ENCODE peak calls at places on chromosomes 12 and 14, in eight cellular contexts. One of them, this sample, is unnamed.
A peak's percentile ranks its signal among the peaks of the same experiment; 100 is the strongest.

GRCh38 chr12:3216097-3216496 is 138.9 kb downstream of the TSPAN9 start:
- DNase-seq in WTC11: no peak
- DNase-seq in stomach: no peak
- DNase-seq in H9: no peak
- DNase-seq in fibroblast of lung: no peak
- DNase-seq in AG09309: no peak
- DNase-seq in GM10248: no peak
- DNase-seq in endodermal cell: no peak
- DNase-seq in this sample: no peak

GRCh38 chr12:19605720-19606119 is 166.4 kb downstream of the AEBP2 start:
- DNase-seq in endodermal cell: no peak
- DNase-seq in stomach: no peak
- DNase-seq in AG09309: no peak
- DNase-seq in GM10248: no peak
- DNase-seq in WTC11: no peak
- DNase-seq in H9: no peak
- DNase-seq in fibroblast of lung: no peak
- DNase-seq in this sample: no peak

GRCh38 chr12:53674977-53675700 is 744 bp downstream of the ATP5MC2 start:
- DNase-seq in stomach: no peak
- DNase-seq in fibroblast of lung: no peak
- DNase-seq in AG09309: no peak
- DNase-seq in WTC11: no peak
- DNase-seq in endodermal cell: no peak
- DNase-seq in H9: no peak
- DNase-seq in GM10248: no peak
- DNase-seq in this sample: no peak

GRCh38 chr14:49250109-49250508 is 336.1 kb downstream of the RPS29 start:
- DNase-seq in AG09309: no peak
- DNase-seq in stomach: no peak
- DNase-seq in H9: no peak
- DNase-seq in WTC11: no peak
- DNase-seq in fibroblast of lung: peak; percentile 68
- DNase-seq in endodermal cell: no peak
- DNase-seq in GM10248: no peak
- DNase-seq in this sample: no peak

GRCh38 chr12:2679068-2679815 is 115.5 kb upstream of the FKBP4 start:
- DNase-seq in fibroblast of lung: no peak
- DNase-seq in H9: no peak
- DNase-seq in stomach: no peak
- DNase-seq in endodermal cell: peak; percentile 49
- DNase-seq in GM10248: no peak
- DNase-seq in AG09309: no peak
- DNase-seq in WTC11: no peak
- DNase-seq in this sample: no peak

GRCh38 chr14:85087201-85087600 is 442.7 kb upstream of the FLRT2 start:
- DNase-seq in AG09309: peak; percentile 13
- DNase-seq in fibroblast of lung: peak; percentile 55
- DNase-seq in WTC11: no peak
- DNase-seq in GM10248: no peak
- DNase-seq in stomach: no peak
- DNase-seq in H9: no peak
- DNase-seq in endodermal cell: no peak
- DNase-seq in this sample: no peak

GRCh38 chr14:58915646-58916045 is 272.8 kb upstream of the DAAM1 start:
- DNase-seq in fibroblast of lung: no peak
- DNase-seq in GM10248: no peak
- DNase-seq in stomach: no peak
- DNase-seq in H9: no peak
- DNase-seq in WTC11: no peak
- DNase-seq in endodermal cell: no peak
- DNase-seq in AG09309: no peak
- DNase-seq in this sample: no peak

GRCh38 chr14:21233457-21234076 is 35.7 kb downstream of the HNRNPC start:
- DNase-seq in H9: no peak
- DNase-seq in stomach: no peak
- DNase-seq in WTC11: no peak
- DNase-seq in endodermal cell: no peak
- DNase-seq in AG09309: no peak
- DNase-seq in GM10248: no peak
- DNase-seq in fibroblast of lung: no peak
- DNase-seq in this sample: no peak

GRCh38 chr14:101476931-101477553 is 84.3 kb upstream of the DIO3 start:
- DNase-seq in stomach: peak; percentile 9
- DNase-seq in fibroblast of lung: no peak
- DNase-seq in H9: peak; percentile 92
- DNase-seq in endodermal cell: peak; percentile 88
- DNase-seq in AG09309: no peak
- DNase-seq in WTC11: peak; percentile 59
- DNase-seq in GM10248: no peak
- DNase-seq in this sample: no peak

GRCh38 chr14:94386085-94387031 is 2.0 kb downstream of the SERPINA1 start:
- DNase-seq in WTC11: no peak
- DNase-seq in GM10248: no peak
- DNase-seq in H9: no peak
- DNase-seq in stomach: no peak
- DNase-seq in fibroblast of lung: no peak
- DNase-seq in endodermal cell: no peak
- DNase-seq in AG09309: no peak
- DNase-seq in this sample: no peak

GRCh38 chr12:67855103-67855502 is 134.1 kb upstream of the IFNG-AS1 start:
- DNase-seq in endodermal cell: no peak
- DNase-seq in WTC11: no peak
- DNase-seq in GM10248: no peak
- DNase-seq in AG09309: no peak
- DNase-seq in fibroblast of lung: peak; percentile 47
- DNase-seq in H9: no peak
- DNase-seq in stomach: no peak
- DNase-seq in this sample: no peak
- TF ChIP-seq CTCF in endodermal cell: no peak
- TF ChIP-seq CTCF in WTC11: no peak
- TF ChIP-seq CTCF in GM10248: no peak
- TF ChIP-seq CTCF in AG09309: no peak
- TF ChIP-seq CTCF in fibroblast of lung: no peak
- TF ChIP-seq CTCF in H9: no peak
- TF ChIP-seq CTCF in stomach: no peak
- TF ChIP-seq CTCF in this sample: no peak

GRCh38 chr12:22670762-22671161 is 45.8 kb downstream of the ETNK1 start:
- DNase-seq in WTC11: no peak
- DNase-seq in endodermal cell: no peak
- DNase-seq in AG09309: no peak
- DNase-seq in GM10248: no peak
- DNase-seq in fibroblast of lung: no peak
- DNase-seq in H9: no peak
- DNase-seq in stomach: no peak
- DNase-seq in this sample: no peak
- TF ChIP-seq CTCF in WTC11: no peak
- TF ChIP-seq CTCF in endodermal cell: peak; percentile 68
- TF ChIP-seq CTCF in AG09309: peak; percentile 24
- TF ChIP-seq CTCF in GM10248: peak; percentile 14
- TF ChIP-seq CTCF in fibroblast of lung: peak; percentile 30
- TF ChIP-seq CTCF in H9: peak; percentile 51
- TF ChIP-seq CTCF in stomach: no peak
- TF ChIP-seq CTCF in this sample: no peak

GRCh38 chr12:39331539-39332261 is 111.2 kb downstream of the KIF21A start:
- DNase-seq in WTC11: no peak
- DNase-seq in H9: no peak
- DNase-seq in AG09309: no peak
- DNase-seq in stomach: no peak
- DNase-seq in GM10248: no peak
- DNase-seq in endodermal cell: no peak
- DNase-seq in fibroblast of lung: no peak
- DNase-seq in this sample: no peak
- TF ChIP-seq CTCF in WTC11: no peak
- TF ChIP-seq CTCF in H9: no peak
- TF ChIP-seq CTCF in AG09309: no peak
- TF ChIP-seq CTCF in stomach: no peak
- TF ChIP-seq CTCF in GM10248: no peak
- TF ChIP-seq CTCF in endodermal cell: no peak
- TF ChIP-seq CTCF in fibroblast of lung: no peak
- TF ChIP-seq CTCF in this sample: no peak

DNA sequence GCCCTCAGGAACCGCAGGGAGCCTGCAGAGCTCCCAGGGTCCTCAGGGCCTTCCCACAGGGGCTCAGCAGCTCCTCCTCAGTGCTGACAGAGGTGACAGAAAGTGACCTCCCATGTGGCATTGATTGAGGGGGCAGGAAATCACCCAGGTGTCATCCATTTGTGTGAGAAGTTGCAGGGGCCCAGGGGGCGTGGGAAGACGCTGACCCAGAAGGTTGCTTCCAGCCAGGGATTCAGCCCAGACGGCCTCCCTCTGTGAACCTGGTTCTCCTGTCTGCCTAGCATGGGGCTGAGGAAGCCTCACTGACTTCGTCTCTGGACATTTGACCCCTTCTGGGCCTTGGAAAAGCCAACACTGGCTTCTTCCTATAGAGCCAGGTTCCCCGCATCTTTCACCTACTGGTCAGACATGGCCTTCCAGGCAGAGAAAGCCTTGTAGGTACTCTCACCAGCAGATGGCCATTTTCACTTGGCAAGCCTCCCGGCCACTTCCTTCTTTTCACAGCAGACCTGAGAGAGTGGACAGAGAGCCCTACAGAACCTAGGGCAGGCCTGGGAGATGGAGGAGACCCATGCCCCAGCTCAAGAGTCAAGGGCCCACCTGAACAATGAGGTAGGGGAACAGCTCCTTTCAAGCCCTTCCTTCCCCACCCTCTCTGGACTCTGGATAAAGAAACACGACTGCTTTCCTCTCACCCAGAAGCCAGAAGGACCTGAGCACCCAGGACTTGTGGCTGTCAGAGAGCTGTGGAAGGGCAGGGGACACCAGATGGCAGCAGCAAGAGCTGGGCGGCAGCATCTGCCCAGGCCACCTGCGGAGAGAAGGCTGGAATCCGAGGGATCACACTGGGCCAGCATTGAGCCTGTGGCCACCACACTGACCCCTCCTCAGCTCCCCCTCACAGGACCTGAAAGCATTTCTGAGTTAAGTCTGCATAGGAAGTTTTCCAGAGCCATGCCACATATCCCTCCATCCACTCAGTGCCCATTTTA is 377.8 kb downstream of the DPF3 start:
- DNase-seq in H9: no peak
- DNase-seq in WTC11: no peak
- DNase-seq in AG09309: no peak
- DNase-seq in endodermal cell: peak; percentile 61
- DNase-seq in GM10248: no peak
- DNase-seq in stomach: no peak
- DNase-seq in fibroblast of lung: peak; percentile 53
- DNase-seq in this sample: no peak
- TF ChIP-seq CTCF in H9: no peak
- TF ChIP-seq CTCF in WTC11: no peak
- TF ChIP-seq CTCF in AG09309: peak; percentile 28
- TF ChIP-seq CTCF in endodermal cell: peak; percentile 50
- TF ChIP-seq CTCF in GM10248: no peak
- TF ChIP-seq CTCF in stomach: no peak
- TF ChIP-seq CTCF in fibroblast of lung: peak; percentile 12
- TF ChIP-seq CTCF in this sample: no peak

GRCh38 chr14:68896132-68896531 is 83.0 kb downstream of the ACTN1 start:
- DNase-seq in AG09309: no peak
- DNase-seq in GM10248: no peak
- DNase-seq in WTC11: peak; percentile 26
- DNase-seq in H9: no peak
- DNase-seq in fibroblast of lung: no peak
- DNase-seq in stomach: no peak
- DNase-seq in endodermal cell: peak; percentile 75
- DNase-seq in this sample: no peak
- TF ChIP-seq CTCF in AG09309: peak; percentile 50
- TF ChIP-seq CTCF in GM10248: no peak
- TF ChIP-seq CTCF in WTC11: no peak
- TF ChIP-seq CTCF in H9: peak; percentile 60
- TF ChIP-seq CTCF in fibroblast of lung: peak; percentile 33
- TF ChIP-seq CTCF in stomach: no peak
- TF ChIP-seq CTCF in endodermal cell: peak; percentile 71
- TF ChIP-seq CTCF in this sample: peak; percentile 15

DNA sequence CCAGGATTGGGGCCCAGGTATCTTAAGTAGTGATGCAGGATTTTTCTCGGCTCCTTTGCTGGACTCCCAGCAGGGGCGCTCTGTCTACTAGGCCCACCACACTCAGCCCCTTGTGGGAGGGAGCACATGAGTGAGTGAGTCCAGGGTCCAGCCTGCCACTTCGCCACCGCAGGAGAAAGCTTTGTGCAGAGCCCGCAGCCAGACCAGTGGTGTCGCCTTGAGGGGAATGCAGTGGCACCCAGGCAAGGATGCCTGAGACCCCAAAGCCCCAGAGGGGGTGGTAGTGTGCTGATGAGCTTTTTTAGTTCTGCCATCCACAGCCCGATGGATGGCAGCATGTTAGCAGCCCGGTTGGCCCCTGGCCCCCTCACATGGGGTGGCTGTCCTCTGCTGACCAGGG is 5.4 kb upstream of the MRPS35 start:
- DNase-seq in WTC11: peak; percentile 54
- DNase-seq in H9: peak; percentile 82
- DNase-seq in fibroblast of lung: no peak
- DNase-seq in GM10248: no peak
- DNase-seq in AG09309: no peak
- DNase-seq in endodermal cell: peak; percentile 85
- DNase-seq in stomach: no peak
- DNase-seq in this sample: no peak
- TF ChIP-seq CTCF in WTC11: no peak
- TF ChIP-seq CTCF in H9: peak; percentile 55
- TF ChIP-seq CTCF in fibroblast of lung: no peak
- TF ChIP-seq CTCF in GM10248: no peak
- TF ChIP-seq CTCF in AG09309: no peak
- TF ChIP-seq CTCF in endodermal cell: peak; percentile 80
- TF ChIP-seq CTCF in stomach: no peak
- TF ChIP-seq CTCF in this sample: no peak